ENCODE peak calls at places on chromosomes 6 and 20, in ten cellular contexts. G, P, K, D, Z, F, H, N, L and W are unnamed samples.

GRCh38 chr6:38459291-38459690 is 180.4 kb downstream of the BTBD9 start:
- DNase-seq in G (no peak), P (no peak), K (no peak), D (no peak), Z (no peak), F (no peak), H (no peak), N (no peak), L (no peak), W (no peak)

GRCh38 chr6:17281497-17282481 is 628 bp downstream of the RBM24 start:
- DNase-seq in G (no peak), P (peak), K (no peak), D (no peak), Z (no peak), F (no peak), H (no peak), N (no peak), L (peak), W (no peak)

GRCh38 chr6:80523531-80523970 is 417.1 kb downstream of the BCKDHB start:
- DNase-seq in G (no peak), P (peak), K (no peak), D (peak), Z (no peak), F (peak), H (no peak), N (no peak), L (no peak), W (peak)

GRCh38 chr20:35947907-35948306 is 6.4 kb downstream of the SCAND1 start:
- DNase-seq in G (no peak), P (no peak), K (no peak), D (no peak), Z (no peak), F (no peak), H (no peak), N (no peak), L (no peak), W (no peak)

GRCh38 chr6:71473908-71474307 is 185.3 kb downstream of the OGFRL1 start:
- DNase-seq in G (no peak), P (no peak), K (no peak), D (no peak), Z (no peak), F (no peak), H (no peak), N (no peak), L (no peak), W (no peak)

GRCh38 chr20:19300395-19300794 is 88.0 kb downstream of the SLC24A3 start:
- DNase-seq in G (no peak), P (no peak), K (no peak), D (no peak), Z (no peak), F (no peak), H (no peak), N (no peak), L (no peak), W (no peak)

GRCh38 chr20:9332783-9333482 is 181.5 kb upstream of the LAMP5 start:
- DNase-seq in G (no peak), P (no peak), K (no peak), D (no peak), Z (no peak), F (peak), H (peak), N (no peak), L (no peak), W (no peak)

GRCh38 chr6:18210707-18211106 is 53.6 kb downstream of the DEK start:
- DNase-seq in G (no peak), P (no peak), K (no peak), D (no peak), Z (no peak), F (no peak), H (no peak), N (no peak), L (no peak), W (no peak)

GRCh38 chr6:135306740-135307420 is 125.8 kb downstream of the MYB start:
- DNase-seq in G (no peak), P (no peak), K (peak), D (no peak), Z (no peak), F (no peak), H (no peak), N (no peak), L (no peak), W (no peak)

GRCh38 chr6:8180327-8181161 is 78.2 kb upstream of the EEF1E1 start:
- DNase-seq in G (no peak), P (peak), K (no peak), D (no peak), Z (no peak), F (no peak), H (no peak), N (no peak), L (peak), W (no peak)

GRCh38 chr20:11338506-11339306 is 579.0 kb upstream of the BTBD3 start:
- DNase-seq in G (no peak), P (no peak), K (no peak), D (no peak), Z (no peak), F (no peak), H (no peak), N (no peak), L (no peak), W (no peak)

GRCh38 chr20:37570419-37570818 is 42.7 kb upstream of the BLCAP start:
- DNase-seq in G (no peak), P (no peak), K (no peak), D (no peak), Z (no peak), F (no peak), H (no peak), N (no peak), L (no peak), W (no peak)

GRCh38 chr6:121497869-121498462 is 62.5 kb downstream of the GJA1 start:
- DNase-seq in G (no peak), P (no peak), K (no peak), D (no peak), Z (no peak), F (no peak), H (no peak), N (no peak), L (no peak), W (no peak)

GRCh38 chr6:31336872-31337496 is 20.0 kb downstream of the HLA-B start:
- DNase-seq in G (no peak), P (no peak), K (no peak), D (no peak), Z (no peak), F (no peak), H (no peak), N (no peak), L (no peak), W (no peak)

GRCh38 chr20:54549523-54550326 is 74.3 kb downstream of the DOK5 start:
- DNase-seq in G (no peak), P (no peak), K (no peak), D (no peak), Z (no peak), F (no peak), H (no peak), N (no peak), L (no peak), W (no peak)

GRCh38 chr20:50834599-50835005 is 39.7 kb downstream of the BCAS4 start:
- DNase-seq in G (no peak), P (no peak), K (no peak), D (peak), Z (no peak), F (no peak), H (no peak), N (no peak), L (no peak), W (no peak)

GRCh38 chr20:23147964-23148720 is 62.0 kb upstream of the CD93 start:
- DNase-seq in G (no peak), P (no peak), K (peak), D (peak), Z (no peak), F (no peak), H (no peak), N (no peak), L (peak), W (no peak)